ENCODE peak calls at places on chromosome 10, in five cellular contexts. B, K, U, M and F are unnamed samples.

GRCh38 chr10:125331056-125331455 is 170.7 kb upstream of the CTBP2 start:
- DNase-seq in K (no peak), B (no peak), M (no peak), U (no peak), F (no peak)

GRCh38 chr10:52540479-52540984 is 226.5 kb downstream of the DKK1 start:
- DNase-seq in U (no peak), M (no peak), K (no peak), B (no peak), F (no peak)

GRCh38 chr10:34186013-34186412 is 629.1 kb downstream of the PARD3 start:
- DNase-seq in K (no peak), M (no peak), B (no peak), U (no peak), F (no peak)

GRCh38 chr10:121096617-121097431 is 245.7 kb downstream of the WDR11 start:
- DNase-seq in U (no peak), M (no peak), K (no peak), B (no peak), F (no peak)

GRCh38 chr10:116676118-116676517 is 55.4 kb downstream of the PNLIPRP2 start:
- DNase-seq in B (no peak), U (no peak), K (no peak), M (no peak), F (no peak)

GRCh38 chr10:113520606-113521481 is 32.0 kb upstream of the HABP2 start:
- DNase-seq in M (peak; percentile 47), U (no peak), B (no peak), K (peak; percentile 43), F (peak; percentile 75)

GRCh38 chr10:103932996-103933395 is 15.0 kb upstream of the STN1 start:
- DNase-seq in M (no peak), B (no peak), K (no peak), U (no peak), F (no peak)

GRCh38 chr10:77320852-77321496 is 316.6 kb downstream of the KCNMA1 start:
- DNase-seq in M (no peak), U (no peak), K (no peak), B (no peak), F (no peak)

GRCh38 chr10:49539320-49539885 is 482 bp upstream of the ERCC6 start:
- DNase-seq in U (no peak), M (peak; percentile 21), K (no peak), B (no peak), F (peak; percentile 49)

GRCh38 chr10:83917519-83918506 is 221.5 kb upstream of the GHITM start:
- DNase-seq in K (peak; percentile 18), U (no peak), B (no peak), M (peak; percentile 14), F (no peak)

GRCh38 chr10:132546567-132547420 is 9.2 kb downstream of the INPP5A start:
- DNase-seq in U (no peak), M (no peak), B (no peak), K (no peak), F (peak; percentile 73)

GRCh38 chr10:114698271-114699185 is 40.5 kb upstream of the ABLIM1 start:
- DNase-seq in K (no peak), U (no peak), M (no peak), B (no peak), F (no peak)